ENCODE peak calls at places on chromosomes 7 and 10, in nine cellular contexts. Q is fibroblast of the conjunctiva; L is EH; P is activated CD8-positive, alpha-beta memory T cell treated with anti-CD3 and anti-CD28 coated beads, Interleukin-2, amount 50 U/mL, for 48 hours; Y is activated naive CD4-positive, alpha-beta T cell; R is lower leg skin; D is A172; F is HCT116; K is choroid plexus epithelial cell. O is an unnamed sample.

GRCh38 chr7:131778601-131779000 is 222.2 kb upstream of the PODXL start:
- DNase-seq in Q (no peak), L (no peak), P (no peak), Y (no peak), R (no peak), D (no peak), F (no peak), K (no peak), O (no peak)

GRCh38 chr10:69739561-69739960 is 62.1 kb upstream of the COL13A1 start:
- DNase-seq in Q (no peak), L (no peak), P (no peak), Y (no peak), R (no peak), D (no peak), F (no peak), K (no peak), O (no peak)

GRCh38 chr10:15627617-15628196 is 92.0 kb downstream of the ITGA8 start:
- DNase-seq in Q (no peak), L (peak; percentile 75), P (no peak), Y (no peak), R (no peak), D (peak; percentile 82), F (no peak), K (no peak), O (no peak)

GRCh38 chr7:94877731-94878670 is 29.4 kb upstream of the PPP1R9A start:
- DNase-seq in Q (no peak), L (no peak), P (no peak), Y (no peak), R (no peak), D (no peak), F (peak; percentile 12), K (no peak), O (no peak)

GRCh38 chr7:105621617-105622016 is 40.3 kb upstream of the EFCAB10 start:
- DNase-seq in Q (peak; percentile 10), L (peak; percentile 43), P (no peak), Y (no peak), R (no peak), D (no peak), F (no peak), K (no peak), O (no peak)

GRCh38 chr7:91915401-91916067 is 25.1 kb upstream of the AKAP9 start:
- DNase-seq in Q (no peak), L (peak; percentile 69), P (no peak), Y (no peak), R (no peak), D (no peak), F (no peak), K (peak; percentile 32), O (no peak)

GRCh38 chr7:102444961-102445673 is 11.7 kb downstream of the ORAI2 start:
- DNase-seq in Q (no peak), L (no peak), P (no peak), Y (no peak), R (no peak), D (no peak), F (no peak), K (no peak), O (no peak)

GRCh38 chr7:49670991-49671390 is 102.4 kb upstream of the VWC2 start:
- DNase-seq in Q (no peak), L (no peak), P (no peak), Y (no peak), R (no peak), D (peak; percentile 9), F (no peak), K (no peak), O (no peak)

GRCh38 chr7:142303650-142304049 is 45.8 kb upstream of the PRSS58 start:
- DNase-seq in Q (no peak), L (no peak), P (no peak), Y (no peak), R (no peak), D (peak; percentile 10), F (peak; percentile 18), K (no peak), O (no peak)

GRCh38 chr10:8066146-8066545 is 11.7 kb downstream of the GATA3 start:
- DNase-seq in Q (no peak), L (no peak), P (no peak), Y (no peak), R (no peak), D (no peak), F (no peak), K (no peak), O (no peak)

GRCh38 chr7:25951414-25952276 is 200.4 kb upstream of the NFE2L3 start:
- DNase-seq in Q (no peak), L (no peak), P (peak; percentile 67), Y (no peak), R (peak; percentile 86), D (no peak), F (no peak), K (peak; percentile 9), O (no peak)

GRCh38 chr7:36129048-36129534 is 24.0 kb upstream of the EEPD1 start:
- DNase-seq in Q (peak; percentile 9), L (no peak), P (no peak), Y (no peak), R (peak; percentile 93), D (peak; percentile 66), F (no peak), K (peak; percentile 89), O (no peak)

GRCh38 chr10:11539191-11539868 is 72.1 kb downstream of the USP6NL start:
- DNase-seq in Q (peak; percentile 63), L (peak; percentile 59), P (no peak), Y (no peak), R (no peak), D (peak; percentile 48), F (peak; percentile 46), K (peak; percentile 45), O (no peak)

GRCh38 chr10:92490387-92490786 is 83.5 kb downstream of the IDE start:
- DNase-seq in Q (no peak), L (peak; percentile 8), P (no peak), Y (no peak), R (no peak), D (no peak), F (no peak), K (peak; percentile 35), O (no peak)